ENCODE peak calls at places on chromosomes 5 and 9, in four cellular contexts. One of them, this sample, is unnamed.

GRCh38 chr5:134255418-134256150 is 29.7 kb upstream of the PPP2CA start:
- DNase-seq in K562: no peak
- DNase-seq in H1: no peak
- DNase-seq in HepG2: no peak
- DNase-seq in this sample: no peak

GRCh38 chr5:113117543-113118110 is 141.0 kb downstream of the DCP2 start:
- DNase-seq in H1: no peak
- DNase-seq in K562: no peak
- DNase-seq in HepG2: no peak
- DNase-seq in this sample: no peak

GRCh38 chr9:24245988-24246387 is 299.7 kb downstream of the IZUMO3 start:
- DNase-seq in H1: no peak
- DNase-seq in HepG2: no peak
- DNase-seq in K562: no peak
- DNase-seq in this sample: no peak

GRCh38 chr9:130843049-130843908 is 8.2 kb downstream of the ABL1 start:
- DNase-seq in HepG2: no peak
- DNase-seq in H1: no peak
- DNase-seq in K562: no peak
- DNase-seq in this sample: no peak

GRCh38 chr5:15286659-15287058 is 213.3 kb upstream of the FBXL7 start:
- DNase-seq in H1: no peak
- DNase-seq in HepG2: no peak
- DNase-seq in K562: no peak
- DNase-seq in this sample: no peak

GRCh38 chr5:156094001-156094400 is 233.0 kb upstream of the SGCD start:
- DNase-seq in K562: no peak
- DNase-seq in H1: no peak
- DNase-seq in HepG2: no peak
- DNase-seq in this sample: no peak

GRCh38 chr9:110729628-110730027 is 61.0 kb downstream of the MUSK start:
- DNase-seq in H1: no peak
- DNase-seq in HepG2: no peak
- DNase-seq in K562: no peak
- DNase-seq in this sample: no peak

GRCh38 chr5:174514983-174515394 is 209.4 kb upstream of the MSX2 start:
- DNase-seq in HepG2: no peak
- DNase-seq in K562: no peak
- DNase-seq in H1: no peak
- DNase-seq in this sample: no peak

GRCh38 chr5:73418244-73418691 is 30.3 kb downstream of the FOXD1 start:
- DNase-seq in H1: no peak
- DNase-seq in K562: no peak
- DNase-seq in HepG2: no peak
- DNase-seq in this sample: no peak

GRCh38 chr5:138503487-138504270 is 38.4 kb downstream of the EGR1 start:
- DNase-seq in K562: peak; percentile 80
- DNase-seq in H1: no peak
- DNase-seq in HepG2: peak; percentile 56
- DNase-seq in this sample: peak; percentile 17

GRCh38 chr9:69120380-69121154 is 53.5 kb upstream of the TJP2 start:
- DNase-seq in HepG2: peak; percentile 81
- DNase-seq in H1: peak; percentile 91
- DNase-seq in K562: no peak
- DNase-seq in this sample: no peak

GRCh38 chr9:78314953-78315870 is 18.3 kb downstream of the PSAT1 start:
- DNase-seq in H1: peak; percentile 35
- DNase-seq in K562: no peak
- DNase-seq in HepG2: no peak
- DNase-seq in this sample: no peak

GRCh38 chr5:66793049-66793448 is 196.9 kb downstream of the MAST4 start:
- DNase-seq in K562: no peak
- DNase-seq in H1: no peak
- DNase-seq in HepG2: no peak
- DNase-seq in this sample: no peak

GRCh38 chr9:73200694-73201432 is 49.2 kb downstream of the ANXA1 start:
- DNase-seq in HepG2: peak; percentile 33
- DNase-seq in K562: peak; percentile 13
- DNase-seq in H1: no peak
- DNase-seq in this sample: no peak

GRCh38 chr9:126312584-126313551 is 13.8 kb upstream of the MVB12B start:
- DNase-seq in K562: no peak
- DNase-seq in H1: no peak
- DNase-seq in HepG2: peak; percentile 57
- DNase-seq in this sample: no peak

GRCh38 chr5:149865746-149866145 is 78.8 kb downstream of the PDE6A start:
- DNase-seq in HepG2: no peak
- DNase-seq in K562: no peak
- DNase-seq in H1: no peak
- DNase-seq in this sample: no peak

GRCh38 chr5:56588636-56589485 is 226.5 kb upstream of the MAP3K1 start:
- DNase-seq in HepG2: no peak
- DNase-seq in H1: peak; percentile 41
- DNase-seq in K562: no peak
- DNase-seq in this sample: peak; percentile 78

GRCh38 chr5:149212203-149212951 is 59.3 kb upstream of the AFAP1L1 start:
- DNase-seq in K562: no peak
- DNase-seq in HepG2: no peak
- DNase-seq in H1: no peak
- DNase-seq in this sample: no peak

GRCh38 chr5:176492431-176492830 is 44.2 kb downstream of the FAF2 start:
- DNase-seq in K562: no peak
- DNase-seq in HepG2: no peak
- DNase-seq in H1: no peak
- DNase-seq in this sample: no peak

GRCh38 chr5:107680099-107680498 is 9.4 kb upstream of the EFNA5 start:
- DNase-seq in HepG2: no peak
- DNase-seq in K562: no peak
- DNase-seq in H1: no peak
- DNase-seq in this sample: no peak

GRCh38 chr5:61334224-61335196 is 2.5 kb downstream of the ZSWIM6 start:
- DNase-seq in HepG2: no peak
- DNase-seq in H1: no peak
- DNase-seq in K562: no peak
- DNase-seq in this sample: no peak

GRCh38 chr9:77726289-77726688 is 78.2 kb upstream of the GNA14 start:
- DNase-seq in HepG2: no peak
- DNase-seq in K562: no peak
- DNase-seq in H1: no peak
- DNase-seq in this sample: no peak

GRCh38 chr9:136546697-136547481 is 1.0 kb upstream of the NOTCH1 start:
- DNase-seq in H1: peak; percentile 80
- DNase-seq in HepG2: no peak
- DNase-seq in K562: no peak
- DNase-seq in this sample: no peak

GRCh38 chr9:121499427-121500164 is at the start of gene GGTA1:
- DNase-seq in H1: peak; percentile 71
- DNase-seq in K562: peak; percentile 38
- DNase-seq in HepG2: no peak
- DNase-seq in this sample: no peak

GRCh38 chr9:99264070-99264469 is 42.0 kb downstream of the SEC61B start:
- DNase-seq in HepG2: no peak
- DNase-seq in H1: peak; percentile 62
- DNase-seq in K562: peak; percentile 33
- DNase-seq in this sample: no peak

GRCh38 chr9:4833781-4834560 is 41.2 kb downstream of the RCL1 start:
- DNase-seq in HepG2: no peak
- DNase-seq in H1: no peak
- DNase-seq in K562: no peak
- DNase-seq in this sample: no peak

GRCh38 chr5:159444441-159445082 is 114.3 kb upstream of the IL12B start:
- DNase-seq in H1: no peak
- DNase-seq in K562: peak; percentile 20
- DNase-seq in HepG2: peak; percentile 48
- DNase-seq in this sample: no peak

GRCh38 chr5:1643651-1644392 is 120.1 kb upstream of the LPCAT1 start:
- DNase-seq in K562: no peak
- DNase-seq in H1: no peak
- DNase-seq in HepG2: no peak
- DNase-seq in this sample: no peak

GRCh38 chr9:111828193-111828592 is 33.5 kb upstream of the SHOC1 start:
- DNase-seq in H1: no peak
- DNase-seq in HepG2: no peak
- DNase-seq in K562: no peak
- DNase-seq in this sample: no peak

GRCh38 chr9:91181541-91181940 is 180.2 kb downstream of the AUH start:
- DNase-seq in H1: no peak
- DNase-seq in K562: no peak
- DNase-seq in HepG2: no peak
- DNase-seq in this sample: no peak

GRCh38 chr5:41856644-41857491 is 13.4 kb downstream of the OXCT1 start:
- DNase-seq in H1: peak; percentile 60
- DNase-seq in K562: peak; percentile 71
- DNase-seq in HepG2: peak; percentile 58
- DNase-seq in this sample: no peak

GRCh38 chr5:111781200-111781599 is 24.2 kb upstream of the NREP start:
- DNase-seq in K562: no peak
- DNase-seq in H1: no peak
- DNase-seq in HepG2: no peak
- DNase-seq in this sample: no peak

GRCh38 chr5:113102121-113102531 is 125.5 kb downstream of the DCP2 start:
- DNase-seq in K562: no peak
- DNase-seq in HepG2: no peak
- DNase-seq in H1: no peak
- DNase-seq in this sample: no peak

GRCh38 chr5:3657364-3658003 is 61.9 kb downstream of the IRX1 start:
- DNase-seq in H1: no peak
- DNase-seq in K562: no peak
- DNase-seq in HepG2: no peak
- DNase-seq in this sample: no peak

GRCh38 chr5:26727916-26728315 is 310.5 kb downstream of the CDH9 start:
- DNase-seq in HepG2: no peak
- DNase-seq in H1: no peak
- DNase-seq in K562: no peak
- DNase-seq in this sample: no peak

GRCh38 chr9:128344931-128345605 is 4.7 kb downstream of the SLC27A4 start:
- DNase-seq in HepG2: no peak
- DNase-seq in K562: no peak
- DNase-seq in H1: peak; percentile 66
- DNase-seq in this sample: no peak

GRCh38 chr9:7293091-7293490 is 506.5 kb downstream of the DMAC1 start:
- DNase-seq in H1: no peak
- DNase-seq in K562: no peak
- DNase-seq in HepG2: no peak
- DNase-seq in this sample: no peak

GRCh38 chr9:7297521-7297920 is 502.1 kb downstream of the DMAC1 start:
- DNase-seq in K562: no peak
- DNase-seq in H1: no peak
- DNase-seq in HepG2: no peak
- DNase-seq in this sample: no peak

GRCh38 chr9:7300484-7300883 is 499.1 kb downstream of the DMAC1 start:
- DNase-seq in K562: no peak
- DNase-seq in H1: no peak
- DNase-seq in HepG2: no peak
- DNase-seq in this sample: peak; percentile 37

GRCh38 chr9:7303932-7304331 is 495.6 kb downstream of the DMAC1 start:
- DNase-seq in HepG2: no peak
- DNase-seq in K562: no peak
- DNase-seq in H1: no peak
- DNase-seq in this sample: no peak

GRCh38 chr9:7298123-7298522 is 501.5 kb downstream of the DMAC1 start:
- DNase-seq in K562: no peak
- DNase-seq in H1: no peak
- DNase-seq in HepG2: no peak
- DNase-seq in this sample: peak; percentile 92
- TF ChIP-seq BRCA1 in K562: no peak
- TF ChIP-seq BRCA1 in H1: no peak
- TF ChIP-seq BRCA1 in HepG2: no peak
- TF ChIP-seq BRCA1 in this sample: no peak

GRCh38 chr9:132800038-132800648 is 77.9 kb downstream of the AK8 start:
- DNase-seq in HepG2: peak; percentile 54
- DNase-seq in K562: peak; percentile 56
- DNase-seq in H1: peak; percentile 80
- DNase-seq in this sample: no peak

GRCh38 chr9:132801659-132802058 is 76.4 kb downstream of the AK8 start:
- DNase-seq in H1: no peak
- DNase-seq in K562: no peak
- DNase-seq in HepG2: no peak
- DNase-seq in this sample: no peak

GRCh38 chr9:132802121-132802795 is 75.8 kb downstream of the AK8 start:
- DNase-seq in HepG2: no peak
- DNase-seq in H1: no peak
- DNase-seq in K562: no peak
- DNase-seq in this sample: no peak

GRCh38 chr9:132797861-132798659 is 80.0 kb downstream of the AK8 start:
- DNase-seq in HepG2: no peak
- DNase-seq in H1: no peak
- DNase-seq in K562: no peak
- DNase-seq in this sample: no peak

GRCh38 chr9:132798817-132799790 is 79.0 kb downstream of the AK8 start:
- DNase-seq in HepG2: peak; percentile 27
- DNase-seq in H1: no peak
- DNase-seq in K562: peak; percentile 85
- DNase-seq in this sample: no peak
- TF ChIP-seq BRCA1 in HepG2: no peak
- TF ChIP-seq BRCA1 in H1: no peak
- TF ChIP-seq BRCA1 in K562: no peak
- TF ChIP-seq BRCA1 in this sample: no peak

GRCh38 chr5:16668194-16668593 is 51.4 kb upstream of the RETREG1 start:
- DNase-seq in HepG2: no peak
- DNase-seq in K562: no peak
- DNase-seq in H1: no peak
- DNase-seq in this sample: no peak

GRCh38 chr5:16671208-16671607 is 54.4 kb upstream of the RETREG1 start:
- DNase-seq in H1: no peak
- DNase-seq in K562: no peak
- DNase-seq in HepG2: no peak
- DNase-seq in this sample: no peak

GRCh38 chr5:16666140-16666860 is 49.5 kb upstream of the RETREG1 start:
- DNase-seq in HepG2: no peak
- DNase-seq in H1: no peak
- DNase-seq in K562: no peak
- DNase-seq in this sample: no peak

GRCh38 chr5:16666861-16667481 is 50.2 kb upstream of the RETREG1 start:
- DNase-seq in H1: no peak
- DNase-seq in HepG2: peak; percentile 7
- DNase-seq in K562: no peak
- DNase-seq in this sample: no peak

DNA sequence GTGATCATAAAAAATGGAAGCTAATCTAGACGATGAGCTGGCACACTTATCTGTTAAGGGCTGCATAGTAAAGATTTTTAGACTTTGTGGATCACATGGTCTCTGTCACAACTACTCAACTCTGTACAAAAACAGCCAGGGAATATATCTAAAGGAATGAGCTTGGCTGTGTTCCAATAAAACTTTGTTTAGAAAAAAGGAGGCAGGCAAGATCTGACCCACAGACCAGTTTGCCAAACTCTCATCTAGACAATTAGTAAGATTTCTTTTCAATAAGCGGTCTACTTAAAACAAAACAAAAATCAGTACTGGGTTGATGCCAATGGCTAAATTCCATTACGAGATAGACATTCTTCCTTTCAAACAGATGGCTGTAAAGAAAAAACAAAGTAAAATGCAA is 53.0 kb upstream of the RETREG1 start:
- DNase-seq in HepG2: no peak
- DNase-seq in K562: no peak
- DNase-seq in H1: no peak
- DNase-seq in this sample: no peak
- TF ChIP-seq BRCA1 in HepG2: no peak
- TF ChIP-seq BRCA1 in K562: no peak
- TF ChIP-seq BRCA1 in H1: no peak
- TF ChIP-seq BRCA1 in this sample: no peak

GRCh38 chr5:38529955-38530644 is 26.3 kb downstream of the LIFR start:
- DNase-seq in HepG2: no peak
- DNase-seq in H1: no peak
- DNase-seq in K562: no peak
- DNase-seq in this sample: no peak
- TF ChIP-seq BRCA1 in HepG2: no peak
- TF ChIP-seq BRCA1 in H1: no peak
- TF ChIP-seq BRCA1 in K562: no peak
- TF ChIP-seq BRCA1 in this sample: no peak

This sample was measured in GM12878.